ENCODE peak calls at places on chromosomes 16 and 17, in seven cellular contexts. G is stimulated activated CD8-positive, alpha-beta memory T cell treated with anti-CD3 and anti-CD28 coated beads, Interleukin-4, amount 100 ng/mL, for 24 hours; V is natural killer cell treated with Interleukin-12 subunit alpha and Interleukin-12 subunit beta and Interleukin-15 and Interleukin-18, amount 100 ng/mL, for 72 hours; B is CD4-positive, alpha-beta T cell; I is mesenchymal stem cell; C is lower leg skin; U is glutamatergic neuron. Z is an unnamed sample.

GRCh38 chr17:44331249-44331760 is 6.7 kb upstream of the SLC25A39 start:
- DNase-seq in G (no peak), I (peak), U (peak), B (peak), V (peak), C (peak), Z (peak)

GRCh38 chr16:87376660-87377059 is 6.9 kb downstream of the FBXO31 start:
- DNase-seq in C (no peak), V (no peak), G (no peak), I (no peak), U (no peak), B (no peak), Z (no peak)

GRCh38 chr17:58082341-58082869 is 814 bp upstream of the DYNLL2 start:
- DNase-seq in C (no peak), I (no peak), G (no peak), V (no peak), B (no peak), U (peak), Z (no peak)

GRCh38 chr17:45703348-45703747 is 80.8 kb upstream of the CRHR1 start:
- DNase-seq in G (no peak), I (no peak), C (no peak), U (no peak), V (no peak), B (no peak), Z (peak)

GRCh38 chr17:58969156-58969555 is 137.5 kb downstream of the TRIM37 start:
- DNase-seq in C (no peak), I (no peak), V (no peak), G (no peak), U (no peak), B (no peak), Z (peak)

GRCh38 chr17:76697702-76698465 is 12.9 kb downstream of the MXRA7 start:
- DNase-seq in C (no peak), G (no peak), I (peak), B (no peak), U (peak), V (peak), Z (peak)

GRCh38 chr17:64418506-64419339 is 28.1 kb upstream of the PECAM1 start:
- DNase-seq in V (no peak), C (no peak), U (no peak), I (peak), B (no peak), G (no peak), Z (peak)

GRCh38 chr17:80683625-80684100 is 139.0 kb downstream of the RPTOR start:
- DNase-seq in I (no peak), U (no peak), V (no peak), G (no peak), B (no peak), C (no peak), Z (no peak)

GRCh38 chr17:53390575-53390974 is 432.2 kb upstream of the KIF2B start:
- DNase-seq in C (no peak), I (no peak), V (no peak), B (no peak), G (no peak), U (peak), Z (no peak)

GRCh38 chr17:1203111-1203966 is 23.6 kb upstream of the ABR start:
- DNase-seq in U (peak), G (no peak), B (peak), V (peak), C (peak), I (peak), Z (no peak)

GRCh38 chr17:79001190-79002020 is 8.2 kb downstream of the CANT1 start:
- DNase-seq in I (no peak), C (no peak), B (no peak), V (no peak), U (no peak), G (no peak), Z (no peak)

GRCh38 chr17:75270218-75270965 is 639 bp downstream of the MIF4GD start:
- DNase-seq in I (peak), U (peak), V (peak), C (peak), G (peak), B (peak), Z (peak)

GRCh38 chr16:53067675-53068074 is 12.9 kb downstream of the CHD9 start:
- DNase-seq in V (no peak), I (no peak), B (no peak), C (no peak), G (no peak), U (no peak), Z (no peak)

GRCh38 chr16:49580751-49581303 is 207.2 kb downstream of the C16orf78 start:
- DNase-seq in C (no peak), U (peak), V (no peak), B (no peak), I (no peak), G (no peak), Z (no peak)

Z was measured in NCI-H2227 treated with DMSO at 0.1 percent for 48 hours.